ENCODE peak calls at places on chromosomes 7 and 10, in nine cellular contexts. G is tibial nerve, N is tibial artery, H is colonic mucosa, L is transverse colon, R is thoracic aorta, J is left lung, Q is mammary epithelial cell, U is mucosa of descending colon. W is an unnamed sample.
A peak's percentile ranks its signal among the peaks of the same experiment; 100 is the strongest.

GRCh38 chr7:92729172-92729571 is 107.2 kb downstream of the CDK6 start:
- DNase-seq in G (no peak), N (no peak), H (no peak), L (no peak), R (no peak), J (no peak), Q (no peak), U (no peak), W (no peak)

GRCh38 chr7:76069238-76069638 is 21.3 kb downstream of the MDH2 start:
- DNase-seq in G (no peak), N (peak; percentile 45), H (peak; percentile 68), L (peak; percentile 59), R (no peak), J (peak; percentile 78), Q (peak; percentile 93), U (peak; percentile 62), W (no peak)

GRCh38 chr10:6173203-6173602 is 29.5 kb upstream of the PFKFB3 start:
- DNase-seq in G (no peak), N (no peak), H (no peak), L (peak; percentile 45), R (no peak), J (no peak), Q (no peak), U (peak; percentile 55), W (no peak)

GRCh38 chr7:44449531-44449930 is 40.9 kb downstream of the NUDCD3 start:
- DNase-seq in G (no peak), N (no peak), H (no peak), L (no peak), R (no peak), J (no peak), Q (no peak), U (no peak), W (no peak)

GRCh38 chr10:47380341-47381215 is 3.5 kb downstream of the ZNF488 start:
- DNase-seq in G (no peak), N (peak; percentile 12), H (peak; percentile 54), L (peak; percentile 28), R (no peak), J (no peak), Q (no peak), U (no peak), W (no peak)

GRCh38 chr10:129056734-129057689 is 410.0 kb upstream of the MGMT start:
- DNase-seq in G (no peak), N (no peak), H (no peak), L (peak; percentile 19), R (no peak), J (no peak), Q (no peak), U (no peak), W (no peak)

GRCh38 chr7:101179117-101179779 is 845 bp downstream of the NAT16 start:
- DNase-seq in G (no peak), N (no peak), H (no peak), L (no peak), R (no peak), J (no peak), Q (no peak), U (no peak), W (peak; percentile 33)

GRCh38 chr7:101862280-101863220 is 45.1 kb downstream of the CUX1 start:
- DNase-seq in G (no peak), N (no peak), H (no peak), L (no peak), R (no peak), J (peak; percentile 18), Q (no peak), U (no peak), W (no peak)

GRCh38 chr10:58956926-58957325 is 219.5 kb upstream of the PHYHIPL start:
- DNase-seq in G (no peak), N (no peak), H (no peak), L (no peak), R (no peak), J (no peak), Q (no peak), U (no peak), W (no peak)

GRCh38 chr10:71437537-71438058 is 40.9 kb downstream of the CDH23 start:
- DNase-seq in G (no peak), N (no peak), H (no peak), L (no peak), R (no peak), J (no peak), Q (no peak), U (no peak), W (no peak)

GRCh38 chr7:128791968-128792319 is at the start of gene CCDC136:
- DNase-seq in G (no peak), N (no peak), H (no peak), L (no peak), R (no peak), J (no peak), Q (no peak), U (no peak), W (peak; percentile 32)

GRCh38 chr7:41059796-41060195 is 643.1 kb downstream of the INHBA start:
- DNase-seq in G (no peak), N (no peak), H (no peak), L (no peak), R (no peak), J (no peak), Q (peak; percentile 24), U (no peak), W (no peak)

GRCh38 chr10:1519391-1519790 is 217.9 kb downstream of the ADARB2 start:
- DNase-seq in G (no peak), N (no peak), H (no peak), L (no peak), R (no peak), J (no peak), Q (no peak), U (no peak), W (no peak)

GRCh38 chr7:111162692-111163091 is 71.8 kb downstream of the LRRN3 start:
- DNase-seq in G (no peak), N (no peak), H (no peak), L (no peak), R (no peak), J (no peak), Q (no peak), U (no peak), W (no peak)

GRCh38 chr7:152989889-152990380 is 230.4 kb downstream of the ACTR3B start:
- DNase-seq in G (no peak), N (no peak), H (no peak), L (no peak), R (no peak), J (no peak), Q (peak; percentile 12), U (no peak), W (no peak)

GRCh38 chr7:31061185-31061584 is 9.1 kb downstream of the ADCYAP1R1 start:
- DNase-seq in G (no peak), N (no peak), H (no peak), L (no peak), R (no peak), J (no peak), Q (no peak), U (no peak), W (no peak)

GRCh38 chr7:1555046-1555812 is 776 bp downstream of the TMEM184A start:
- DNase-seq in G (no peak), N (no peak), H (peak; percentile 91), L (peak; percentile 89), R (no peak), J (no peak), Q (peak; percentile 85), U (peak; percentile 89), W (peak; percentile 35)

GRCh38 chr10:110480387-110480786 is 17.3 kb upstream of the DUSP5 start:
- DNase-seq in G (no peak), N (no peak), H (no peak), L (no peak), R (no peak), J (no peak), Q (no peak), U (no peak), W (no peak)
- H3K4me1 ChIP-seq in G (no peaks in the 10 kb centered on the region), N (no peaks in the 10 kb centered on the region), H (no peaks in the 10 kb centered on the region), L (no peaks in the 10 kb centered on the region), R (no peaks in the 10 kb centered on the region), J (no peaks in the 10 kb centered on the region), Q (peaks cover 10% of the 10 kb centered on the region), U (peaks cover 3% of the 10 kb centered on the region), W (no peaks in the 10 kb centered on the region)

GRCh38 chr7:121503039-121503438 is 106.9 kb upstream of the FAM3C start:
- DNase-seq in G (no peak), N (no peak), H (no peak), L (no peak), R (no peak), J (no peak), Q (no peak), U (no peak), W (no peak)
- H3K36me3 ChIP-seq in G (no peaks in the 10 kb centered on the region), N (no peaks in the 10 kb centered on the region), H (no peaks in the 10 kb centered on the region), L (no peaks in the 10 kb centered on the region), R (no peaks in the 10 kb centered on the region), J (no peaks in the 10 kb centered on the region), Q (no peaks in the 10 kb centered on the region), U (no peaks in the 10 kb centered on the region), W (no peaks in the 10 kb centered on the region)

GRCh38 chr10:101878869-101879268 is 35.3 kb upstream of the KCNIP2 start:
- DNase-seq in G (no peak), N (no peak), H (no peak), L (no peak), R (no peak), J (no peak), Q (no peak), U (no peak), W (no peak)
- TF ChIP-seq CTCF in G (no peak), N (no peak), H (no peak), L (no peak), R (no peak), J (no peak), Q (no peak), U (no peak), W (no peak)

DNA sequence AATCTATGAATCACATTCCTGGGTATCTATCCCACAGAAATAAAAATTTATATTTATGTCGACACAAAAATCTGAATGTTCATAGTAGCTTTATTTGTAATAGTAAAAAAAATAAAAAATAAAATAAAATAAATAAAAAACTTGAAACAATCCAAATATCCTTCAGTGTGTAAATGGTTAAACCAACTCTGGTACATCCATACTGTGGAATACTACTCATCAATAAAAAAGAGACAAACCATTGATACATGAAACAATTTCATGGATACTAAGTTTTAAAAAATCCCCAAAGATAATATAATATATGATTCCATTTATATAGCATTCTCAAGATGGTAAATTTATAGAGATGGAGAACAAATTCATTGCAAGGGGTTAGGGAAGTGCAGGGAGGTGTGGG is 48.6 kb downstream of the USP6NL start:
- DNase-seq in G (no peak), N (no peak), H (no peak), L (no peak), R (no peak), J (no peak), Q (no peak), U (no peak), W (no peak)
- H3K4me1 ChIP-seq in G (no peaks in the 10 kb centered on the region), N (no peaks in the 10 kb centered on the region), H (no peaks in the 10 kb centered on the region), L (peaks cover 18% of the 10 kb centered on the region), R (no peaks in the 10 kb centered on the region), J (peaks cover 3% of the 10 kb centered on the region), Q (no peaks in the 10 kb centered on the region), U (peaks cover 8% of the 10 kb centered on the region), W (peaks cover 10% of the 10 kb centered on the region)